ENCODE peak calls at places on chromosome 9, in six cellular contexts. One of them, this sample, is unnamed.

GRCh38 chr9:72292874-72293607 is 72.0 kb downstream of the ZFAND5 start:
- DNase-seq in Peyer's patch: no peak
- DNase-seq in breast epithelium: no peak
- DNase-seq in endothelial cell of umbilical vein: peak; percentile 40
- DNase-seq in uterus: no peak
- DNase-seq in transverse colon: peak; percentile 52
- DNase-seq in this sample: no peak

GRCh38 chr9:27566118-27566517 is 7.2 kb downstream of the C9orf72 start:
- DNase-seq in Peyer's patch: no peak
- DNase-seq in breast epithelium: no peak
- DNase-seq in endothelial cell of umbilical vein: no peak
- DNase-seq in uterus: no peak
- DNase-seq in transverse colon: no peak
- DNase-seq in this sample: no peak

GRCh38 chr9:96317335-96317980 is 15.5 kb upstream of the HSD17B3 start:
- DNase-seq in Peyer's patch: no peak
- DNase-seq in breast epithelium: no peak
- DNase-seq in endothelial cell of umbilical vein: peak; percentile 57
- DNase-seq in uterus: no peak
- DNase-seq in transverse colon: peak; percentile 46
- DNase-seq in this sample: no peak

GRCh38 chr9:107487521-107488399 is 1.8 kb downstream of the KLF4 start:
- DNase-seq in Peyer's patch: no peak
- DNase-seq in breast epithelium: peak; percentile 25
- DNase-seq in endothelial cell of umbilical vein: peak; percentile 72
- DNase-seq in uterus: peak; percentile 48
- DNase-seq in transverse colon: peak; percentile 73
- DNase-seq in this sample: peak; percentile 53

GRCh38 chr9:122209451-122209850 is 19.3 kb downstream of the LHX6 start:
- DNase-seq in Peyer's patch: no peak
- DNase-seq in breast epithelium: no peak
- DNase-seq in endothelial cell of umbilical vein: no peak
- DNase-seq in uterus: no peak
- DNase-seq in transverse colon: no peak
- DNase-seq in this sample: no peak

GRCh38 chr9:114221706-114222465 is 66.5 kb downstream of the COL27A1 start:
- DNase-seq in Peyer's patch: no peak
- DNase-seq in breast epithelium: no peak
- DNase-seq in endothelial cell of umbilical vein: peak; percentile 84
- DNase-seq in uterus: no peak
- DNase-seq in transverse colon: no peak
- DNase-seq in this sample: no peak

GRCh38 chr9:105264380-105264779 is 19.9 kb downstream of the SLC44A1 start:
- DNase-seq in Peyer's patch: no peak
- DNase-seq in breast epithelium: no peak
- DNase-seq in endothelial cell of umbilical vein: no peak
- DNase-seq in uterus: no peak
- DNase-seq in transverse colon: no peak
- DNase-seq in this sample: no peak

GRCh38 chr9:31103836-31104235 is 1280.6 kb upstream of the ACO1 start:
- DNase-seq in Peyer's patch: no peak
- DNase-seq in breast epithelium: no peak
- DNase-seq in endothelial cell of umbilical vein: no peak
- DNase-seq in uterus: no peak
- DNase-seq in transverse colon: no peak
- DNase-seq in this sample: no peak

GRCh38 chr9:93896496-93897033 is 58.6 kb downstream of the BARX1 start:
- DNase-seq in Peyer's patch: no peak
- DNase-seq in breast epithelium: no peak
- DNase-seq in endothelial cell of umbilical vein: no peak
- DNase-seq in uterus: peak; percentile 7
- DNase-seq in transverse colon: peak; percentile 5
- DNase-seq in this sample: peak; percentile 43

GRCh38 chr9:78332381-78332780 is 35.5 kb downstream of the PSAT1 start:
- DNase-seq in Peyer's patch: no peak
- DNase-seq in breast epithelium: no peak
- DNase-seq in endothelial cell of umbilical vein: no peak
- DNase-seq in uterus: no peak
- DNase-seq in transverse colon: no peak
- DNase-seq in this sample: no peak

GRCh38 chr9:122420315-122420714 is 49.5 kb downstream of the PTGS1 start:
- DNase-seq in Peyer's patch: no peak
- DNase-seq in breast epithelium: no peak
- DNase-seq in endothelial cell of umbilical vein: no peak
- DNase-seq in uterus: no peak
- DNase-seq in transverse colon: no peak
- DNase-seq in this sample: no peak

GRCh38 chr9:126788631-126789349 is 16.1 kb upstream of the ZBTB43 start:
- DNase-seq in Peyer's patch: no peak
- DNase-seq in breast epithelium: no peak
- DNase-seq in endothelial cell of umbilical vein: no peak
- DNase-seq in uterus: no peak
- DNase-seq in transverse colon: no peak
- DNase-seq in this sample: no peak

GRCh38 chr9:124695280-124695890 is 75.7 kb downstream of the NR6A1 start:
- DNase-seq in Peyer's patch: no peak
- DNase-seq in breast epithelium: no peak
- DNase-seq in endothelial cell of umbilical vein: no peak
- DNase-seq in uterus: no peak
- DNase-seq in transverse colon: no peak
- DNase-seq in this sample: no peak

GRCh38 chr9:81771606-81772005 is 82.3 kb upstream of the TLE1 start:
- DNase-seq in Peyer's patch: no peak
- DNase-seq in breast epithelium: no peak
- DNase-seq in endothelial cell of umbilical vein: peak; percentile 85
- DNase-seq in uterus: no peak
- DNase-seq in transverse colon: no peak
- DNase-seq in this sample: no peak

GRCh38 chr9:129250786-129251185 is 72.7 kb upstream of the IER5L start:
- DNase-seq in Peyer's patch: no peak
- DNase-seq in breast epithelium: no peak
- DNase-seq in endothelial cell of umbilical vein: no peak
- DNase-seq in uterus: no peak
- DNase-seq in transverse colon: no peak
- DNase-seq in this sample: no peak

GRCh38 chr9:133572821-133573361 is 36.3 kb downstream of the FAM163B start:
- DNase-seq in Peyer's patch: no peak
- DNase-seq in breast epithelium: no peak
- DNase-seq in endothelial cell of umbilical vein: no peak
- DNase-seq in uterus: no peak
- DNase-seq in transverse colon: peak; percentile 43
- DNase-seq in this sample: no peak

GRCh38 chr9:98375138-98375726 is 119.8 kb upstream of the TBC1D2 start:
- DNase-seq in Peyer's patch: peak; percentile 44
- DNase-seq in breast epithelium: no peak
- DNase-seq in endothelial cell of umbilical vein: peak; percentile 42
- DNase-seq in uterus: no peak
- DNase-seq in transverse colon: no peak
- DNase-seq in this sample: no peak

GRCh38 chr9:36939655-36940578 is 94.2 kb downstream of the PAX5 start:
- DNase-seq in Peyer's patch: no peak
- DNase-seq in breast epithelium: no peak
- DNase-seq in endothelial cell of umbilical vein: no peak
- DNase-seq in uterus: no peak
- DNase-seq in transverse colon: no peak
- DNase-seq in this sample: no peak

GRCh38 chr9:120441446-120442279 is 138.3 kb downstream of the CDK5RAP2 start:
- DNase-seq in Peyer's patch: no peak
- DNase-seq in breast epithelium: no peak
- DNase-seq in endothelial cell of umbilical vein: no peak
- DNase-seq in uterus: no peak
- DNase-seq in transverse colon: no peak
- DNase-seq in this sample: no peak

GRCh38 chr9:3525088-3525835 is 539 bp downstream of the RFX3 start:
- DNase-seq in Peyer's patch: no peak
- DNase-seq in breast epithelium: no peak
- DNase-seq in endothelial cell of umbilical vein: peak; percentile 20
- DNase-seq in uterus: no peak
- DNase-seq in transverse colon: no peak
- DNase-seq in this sample: peak; percentile 43

GRCh38 chr9:15139467-15139866 is 167.5 kb downstream of the TTC39B start:
- DNase-seq in Peyer's patch: no peak
- DNase-seq in breast epithelium: no peak
- DNase-seq in endothelial cell of umbilical vein: no peak
- DNase-seq in uterus: no peak
- DNase-seq in transverse colon: no peak
- DNase-seq in this sample: no peak

GRCh38 chr9:107504585-107505455 is 15.3 kb upstream of the KLF4 start:
- DNase-seq in Peyer's patch: no peak
- DNase-seq in breast epithelium: peak; percentile 31
- DNase-seq in endothelial cell of umbilical vein: peak; percentile 87
- DNase-seq in uterus: no peak
- DNase-seq in transverse colon: peak; percentile 49
- DNase-seq in this sample: no peak

GRCh38 chr9:89929721-89930480 is 325.1 kb downstream of the GADD45G start:
- DNase-seq in Peyer's patch: no peak
- DNase-seq in breast epithelium: no peak
- DNase-seq in endothelial cell of umbilical vein: no peak
- DNase-seq in uterus: no peak
- DNase-seq in transverse colon: no peak
- DNase-seq in this sample: no peak

GRCh38 chr9:78295731-78296130 is 1.2 kb upstream of the PSAT1 start:
- DNase-seq in Peyer's patch: no peak
- DNase-seq in breast epithelium: no peak
- DNase-seq in endothelial cell of umbilical vein: no peak
- DNase-seq in uterus: no peak
- DNase-seq in transverse colon: no peak
- DNase-seq in this sample: no peak

DNA sequence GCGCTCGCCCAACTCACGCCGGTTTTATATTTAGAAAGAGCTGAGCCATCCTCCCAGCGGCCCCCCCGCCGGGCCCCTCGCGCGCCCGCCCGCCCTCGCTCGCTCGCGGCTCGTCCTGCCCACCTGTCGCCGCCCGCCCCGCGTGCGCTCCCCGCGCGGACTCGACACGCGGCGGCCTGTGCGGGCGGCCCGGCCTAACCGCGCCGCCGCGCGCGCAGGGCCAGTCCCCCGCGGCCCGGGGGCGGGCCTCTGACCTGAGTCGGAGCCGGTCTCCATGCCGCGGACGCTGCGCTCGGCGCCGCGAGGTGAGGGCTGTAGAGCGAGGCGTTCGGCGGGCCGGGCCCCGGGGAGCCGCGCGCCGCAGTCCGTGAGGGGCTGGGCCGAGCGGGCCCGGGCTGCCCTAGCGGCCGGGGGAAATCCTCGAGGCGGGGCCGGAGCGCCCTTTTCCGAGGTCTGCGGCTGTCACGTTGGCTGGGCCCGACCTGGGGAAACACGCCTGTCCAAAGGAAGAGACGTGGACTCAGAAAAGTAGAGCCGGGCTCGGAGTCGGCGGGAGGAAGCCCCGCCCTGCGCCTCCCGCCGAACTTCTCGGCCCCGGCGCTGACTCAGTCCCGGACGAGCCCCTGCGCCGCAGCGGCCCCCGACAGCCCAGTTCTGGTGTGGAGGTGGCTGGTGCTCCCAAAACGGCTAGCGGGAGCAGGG is at the start of gene ECPAS:
- DNase-seq in Peyer's patch: peak; percentile 65
- DNase-seq in breast epithelium: peak; percentile 57
- DNase-seq in endothelial cell of umbilical vein: peak; percentile 81
- DNase-seq in uterus: peak; percentile 77
- DNase-seq in transverse colon: peak; percentile 85
- DNase-seq in this sample: peak; percentile 87
- TF ChIP-seq CTCF in Peyer's patch: peak; percentile 16
- TF ChIP-seq CTCF in breast epithelium: no peak
- TF ChIP-seq CTCF in endothelial cell of umbilical vein: peak; percentile 3
- TF ChIP-seq CTCF in uterus: no peak
- TF ChIP-seq CTCF in transverse colon: no peak
- TF ChIP-seq CTCF in this sample: no peak

GRCh38 chr9:127921592-127922120 is 4.8 kb upstream of the ST6GALNAC4 start:
- DNase-seq in Peyer's patch: peak; percentile 67
- DNase-seq in breast epithelium: no peak
- DNase-seq in endothelial cell of umbilical vein: peak; percentile 47
- DNase-seq in uterus: peak; percentile 80
- DNase-seq in transverse colon: peak; percentile 82
- DNase-seq in this sample: peak; percentile 81
- TF ChIP-seq POLR2A in Peyer's patch: no peak
- TF ChIP-seq POLR2A in breast epithelium: no peak
- TF ChIP-seq POLR2A in endothelial cell of umbilical vein: no peak
- TF ChIP-seq POLR2A in uterus: no peak
- TF ChIP-seq POLR2A in transverse colon: no peak
- TF ChIP-seq POLR2A in this sample: no peak

DNA sequence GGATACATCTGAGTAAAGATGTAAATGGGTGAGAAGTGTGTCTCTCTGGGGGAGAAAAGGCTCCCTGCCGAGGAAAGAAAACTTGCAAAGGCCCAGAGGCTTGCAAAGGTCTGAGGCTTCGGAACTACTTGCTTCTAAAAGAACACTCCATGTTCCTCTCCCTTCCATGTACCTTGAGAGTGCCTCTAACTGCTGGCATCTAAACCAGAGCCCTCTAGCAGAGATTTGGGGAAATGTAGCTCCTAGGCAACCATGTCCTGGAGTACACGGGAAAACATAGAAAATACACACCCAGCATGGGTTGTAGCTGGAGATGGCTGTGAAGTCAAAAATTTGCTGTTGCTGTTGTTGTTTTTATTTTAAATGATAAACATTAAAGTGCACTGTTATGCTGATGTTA is 151.6 kb downstream of the SYK start:
- DNase-seq in Peyer's patch: no peak
- DNase-seq in breast epithelium: no peak
- DNase-seq in endothelial cell of umbilical vein: no peak
- DNase-seq in uterus: no peak
- DNase-seq in transverse colon: no peak
- DNase-seq in this sample: no peak
- TF ChIP-seq CTCF in Peyer's patch: no peak
- TF ChIP-seq CTCF in breast epithelium: no peak
- TF ChIP-seq CTCF in endothelial cell of umbilical vein: no peak
- TF ChIP-seq CTCF in uterus: no peak
- TF ChIP-seq CTCF in transverse colon: no peak
- TF ChIP-seq CTCF in this sample: no peak

DNA sequence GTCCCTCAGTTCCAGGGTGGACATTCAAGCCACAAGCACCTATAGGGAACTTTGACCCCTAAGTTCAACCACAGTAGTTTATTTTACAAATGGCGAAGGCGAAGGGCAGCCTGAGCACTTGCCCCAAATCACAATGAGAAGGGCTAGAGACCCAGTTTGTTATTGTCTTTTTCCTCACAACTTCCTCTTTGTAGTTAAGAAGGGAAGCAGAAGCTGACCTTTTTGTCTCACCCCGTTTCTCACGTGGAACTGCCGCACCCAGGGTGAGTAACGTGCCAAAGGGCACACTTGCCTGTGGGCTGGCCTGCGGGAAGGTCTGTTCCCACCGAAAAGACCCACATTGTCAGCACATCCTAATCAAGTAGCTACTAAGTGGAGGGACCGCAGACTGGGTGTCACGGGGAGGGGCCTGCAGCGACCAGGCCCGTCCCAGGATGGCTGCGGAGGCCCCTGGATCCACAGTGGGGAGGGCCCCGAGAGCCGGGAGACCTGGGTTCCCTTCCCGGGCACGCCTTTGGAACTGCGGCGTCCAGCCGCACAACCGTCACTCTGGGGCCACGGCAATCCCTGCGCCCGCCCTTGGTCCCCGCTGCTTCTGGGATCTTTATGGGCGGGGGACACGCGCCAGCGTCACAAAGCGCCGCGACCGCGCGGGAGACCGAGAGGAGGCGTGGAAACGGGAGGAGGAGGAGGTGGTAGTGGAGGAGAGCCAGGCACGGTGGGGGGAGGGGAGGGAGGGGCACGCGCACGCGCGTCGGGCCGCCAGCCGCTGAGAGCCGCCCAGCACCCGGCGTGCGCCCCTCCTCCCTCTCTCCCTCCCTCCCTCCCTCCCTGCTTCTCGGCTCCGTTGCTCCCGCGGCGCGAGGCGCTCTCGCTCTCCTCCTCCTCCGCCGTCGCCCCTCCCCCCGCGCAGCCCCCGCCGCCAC is at the start of gene UBE2R2:
- DNase-seq in Peyer's patch: peak; percentile 89
- DNase-seq in breast epithelium: peak; percentile 82
- DNase-seq in endothelial cell of umbilical vein: peak; percentile 93
- DNase-seq in uterus: peak; percentile 89
- DNase-seq in transverse colon: peak; percentile 94
- DNase-seq in this sample: peak; percentile 94
- TF ChIP-seq POLR2A in Peyer's patch: peak; percentile 81
- TF ChIP-seq POLR2A in breast epithelium: peak; percentile 48
- TF ChIP-seq POLR2A in endothelial cell of umbilical vein: peak; percentile 70
- TF ChIP-seq POLR2A in uterus: peak; percentile 72
- TF ChIP-seq POLR2A in transverse colon: peak; percentile 91
- TF ChIP-seq POLR2A in this sample: peak; percentile 93

This sample was measured in right lobe of liver.